ENCODE peak calls at places on chromosome 20, in four cellular contexts. F is neuronal stem cell, P is Peyer's patch, I is T follicular helper cell. J is an unnamed sample.

GRCh38 chr20:64107736-64108457 is 532 bp upstream of the NPBWR2 start:
- DNase-seq in F (no peak), P (peak), I (no peak), J (no peak)

GRCh38 chr20:18657575-18657974 is 69.7 kb downstream of the DTD1 start:
- DNase-seq in F (no peak), P (no peak), I (no peak), J (no peak)

GRCh38 chr20:59322813-59323469 is 22.5 kb downstream of the EDN3 start:
- DNase-seq in F (no peak), P (no peak), I (no peak), J (no peak)

GRCh38 chr20:62227591-62227976 is 7.5 kb upstream of the HRH3 start:
- DNase-seq in F (no peak), P (no peak), I (no peak), J (no peak)

GRCh38 chr20:50987493-50988210 is 29.0 kb downstream of the MOCS3 start:
- DNase-seq in F (peak), P (peak), I (peak), J (peak)

GRCh38 chr20:3677733-3678132 is 4.1 kb downstream of the ADAM33 start:
- DNase-seq in F (no peak), P (no peak), I (no peak), J (no peak)

GRCh38 chr20:59774204-59774641 is 159.2 kb downstream of the SYCP2 start:
- DNase-seq in F (no peak), P (no peak), I (no peak), J (no peak)

GRCh38 chr20:9981834-9982233 is 53.0 kb upstream of the ANKEF1 start:
- DNase-seq in F (no peak), P (no peak), I (no peak), J (peak)

GRCh38 chr20:9838378-9839295 is at the start of gene PAK5:
- DNase-seq in F (peak), P (no peak), I (no peak), J (peak)

GRCh38 chr20:58699246-58700107 is 6.9 kb downstream of the NPEPL1 start:
- DNase-seq in F (no peak), P (peak), I (no peak), J (no peak)

GRCh38 chr20:34220581-34220980 is 20.6 kb upstream of the ASIP start:
- DNase-seq in F (no peak), P (no peak), I (no peak), J (no peak)

GRCh38 chr20:10171864-10172751 is 46.5 kb upstream of the SNAP25 start:
- DNase-seq in F (peak), P (peak), I (no peak), J (peak)

GRCh38 chr20:58028123-58028522 is 200.3 kb downstream of the ANKRD60 start:
- DNase-seq in F (no peak), P (no peak), I (no peak), J (peak)

GRCh38 chr20:11232249-11232648 is 558.5 kb upstream of the JAG1 start:
- DNase-seq in F (no peak), P (no peak), I (no peak), J (no peak)

GRCh38 chr20:54043044-54043967 is 27.1 kb downstream of the BCAS1 start:
- DNase-seq in F (no peak), P (no peak), I (no peak), J (no peak)

GRCh38 chr20:58007947-58008346 is 220.5 kb downstream of the ANKRD60 start:
- DNase-seq in F (no peak), P (no peak), I (no peak), J (no peak)

GRCh38 chr20:63686492-63687321 is 9.7 kb upstream of the TNFRSF6B start:
- DNase-seq in F (no peak), P (peak), I (no peak), J (no peak)

GRCh38 chr20:36624925-36625324 is 19.3 kb downstream of the RAB5IF start:
- DNase-seq in F (no peak), P (no peak), I (no peak), J (no peak)

GRCh38 chr20:2292711-2293110 is 3.1 kb upstream of the TGM3 start:
- DNase-seq in F (no peak), P (peak), I (no peak), J (no peak)

GRCh38 chr20:57259179-57260021 is 7.0 kb downstream of the BMP7 start:
- DNase-seq in F (no peak), P (no peak), I (no peak), J (no peak)

GRCh38 chr20:16299892-16300291 is 273.4 kb downstream of the KIF16B start:
- DNase-seq in F (no peak), P (no peak), I (no peak), J (no peak)

GRCh38 chr20:49712918-49713778 is 530 bp downstream of the B4GALT5 start:
- DNase-seq in F (no peak), P (peak), I (peak), J (no peak)

GRCh38 chr20:12171927-12172581 is 254.4 kb downstream of the BTBD3 start:
- DNase-seq in F (no peak), P (no peak), I (no peak), J (no peak)

GRCh38 chr20:43938017-43938655 is 23.5 kb downstream of the TOX2 start:
- DNase-seq in F (no peak), P (no peak), I (no peak), J (no peak)

GRCh38 chr20:22529150-22530019 is 55.0 kb downstream of the FOXA2 start:
- DNase-seq in F (no peak), P (no peak), I (no peak), J (no peak)

GRCh38 chr20:33908351-33908750 is 85.4 kb upstream of the RALY start:
- DNase-seq in F (no peak), P (no peak), I (no peak), J (no peak)

GRCh38 chr20:23059831-23060230 is 10.4 kb upstream of the THBD start:
- DNase-seq in F (no peak), P (no peak), I (no peak), J (no peak)

GRCh38 chr20:63698739-63699465 is 2.5 kb downstream of the TNFRSF6B start:
- DNase-seq in F (no peak), P (peak), I (no peak), J (no peak)

GRCh38 chr20:19735446-19735845 is 22.6 kb upstream of the RIN2 start:
- DNase-seq in F (no peak), P (peak), I (no peak), J (peak)

GRCh38 chr20:62480318-62480717 is 4.5 kb upstream of the GATA5 start:
- DNase-seq in F (no peak), P (no peak), I (no peak), J (no peak)

GRCh38 chr20:32832664-32833063 is 12.9 kb downstream of the MAPRE1 start:
- DNase-seq in F (no peak), P (peak), I (no peak), J (no peak)

GRCh38 chr20:58639182-58640146 is 11.6 kb upstream of the STX16 start:
- DNase-seq in F (no peak), P (no peak), I (no peak), J (no peak)

GRCh38 chr20:3237011-3237957 is 1.7 kb downstream of the SLC4A11 start:
- DNase-seq in F (no peak), P (no peak), I (no peak), J (no peak)

GRCh38 chr20:56411759-56412472 is at the start of gene CASS4:
- DNase-seq in F (no peak), P (no peak), I (no peak), J (no peak)